ENCODE peak calls at places on chromosomes 2 and 18, in five cellular contexts. One of them, this sample, is unnamed.

GRCh38 chr2:33788044-33788443 is 188.9 kb upstream of the FAM98A start:
- DNase-seq in aorta: no peak
- DNase-seq in body of pancreas: no peak
- DNase-seq in thoracic aorta: no peak
- DNase-seq in upper lobe of left lung: no peak
- DNase-seq in this sample: no peak

GRCh38 chr18:68262697-68263293 is 452.1 kb downstream of the TMX3 start:
- DNase-seq in body of pancreas: no peak
- DNase-seq in aorta: no peak
- DNase-seq in thoracic aorta: no peak
- DNase-seq in upper lobe of left lung: no peak
- DNase-seq in this sample: no peak

GRCh38 chr2:200901459-200902072 is 12.4 kb downstream of the NIF3L1 start:
- DNase-seq in body of pancreas: peak
- DNase-seq in upper lobe of left lung: no peak
- DNase-seq in thoracic aorta: peak
- DNase-seq in aorta: peak
- DNase-seq in this sample: no peak

GRCh38 chr2:54394392-54394791 is 61.7 kb upstream of the SPTBN1 start:
- DNase-seq in aorta: no peak
- DNase-seq in body of pancreas: no peak
- DNase-seq in thoracic aorta: no peak
- DNase-seq in upper lobe of left lung: no peak
- DNase-seq in this sample: no peak

GRCh38 chr2:27573452-27573851 is 9.4 kb upstream of the ZNF512 start:
- DNase-seq in thoracic aorta: no peak
- DNase-seq in body of pancreas: no peak
- DNase-seq in aorta: no peak
- DNase-seq in upper lobe of left lung: no peak
- DNase-seq in this sample: no peak

GRCh38 chr2:42929577-42929984 is 137.2 kb upstream of the HAAO start:
- DNase-seq in upper lobe of left lung: no peak
- DNase-seq in body of pancreas: no peak
- DNase-seq in aorta: peak
- DNase-seq in thoracic aorta: no peak
- DNase-seq in this sample: no peak

GRCh38 chr2:131039908-131040660 is 53.2 kb downstream of the FAM168B start:
- DNase-seq in upper lobe of left lung: peak
- DNase-seq in aorta: no peak
- DNase-seq in thoracic aorta: no peak
- DNase-seq in body of pancreas: no peak
- DNase-seq in this sample: no peak

GRCh38 chr18:48878471-48878870 is 72.3 kb downstream of the SMAD7 start:
- DNase-seq in thoracic aorta: no peak
- DNase-seq in body of pancreas: no peak
- DNase-seq in aorta: no peak
- DNase-seq in upper lobe of left lung: no peak
- DNase-seq in this sample: no peak

GRCh38 chr18:11150271-11150615 is 874 bp upstream of the PIEZO2 start:
- DNase-seq in upper lobe of left lung: no peak
- DNase-seq in thoracic aorta: no peak
- DNase-seq in aorta: no peak
- DNase-seq in body of pancreas: no peak
- DNase-seq in this sample: no peak

GRCh38 chr2:126913329-126913728 is 14.6 kb downstream of the TEX51 start:
- DNase-seq in thoracic aorta: no peak
- DNase-seq in aorta: no peak
- DNase-seq in upper lobe of left lung: no peak
- DNase-seq in body of pancreas: no peak
- DNase-seq in this sample: no peak

GRCh38 chr2:174771136-174771535 is 6.9 kb upstream of the CHRNA1 start:
- DNase-seq in upper lobe of left lung: no peak
- DNase-seq in thoracic aorta: no peak
- DNase-seq in aorta: no peak
- DNase-seq in body of pancreas: no peak
- DNase-seq in this sample: no peak
- H3K27ac ChIP-seq in upper lobe of left lung: no peak
- H3K27ac ChIP-seq in thoracic aorta: no peak
- H3K27ac ChIP-seq in aorta: no peak
- H3K27ac ChIP-seq in body of pancreas: no peak
- H3K27ac ChIP-seq in this sample: no peak

GRCh38 chr2:150520088-150520487 is 32.6 kb upstream of the RND3 start:
- DNase-seq in upper lobe of left lung: no peak
- DNase-seq in thoracic aorta: no peak
- DNase-seq in body of pancreas: no peak
- DNase-seq in aorta: no peak
- DNase-seq in this sample: no peak

GRCh38 chr2:150520887-150521664 is 33.6 kb upstream of the RND3 start:
- DNase-seq in upper lobe of left lung: no peak
- DNase-seq in thoracic aorta: no peak
- DNase-seq in aorta: no peak
- DNase-seq in body of pancreas: no peak
- DNase-seq in this sample: no peak

GRCh38 chr2:150522269-150522668 is 34.8 kb upstream of the RND3 start:
- DNase-seq in body of pancreas: no peak
- DNase-seq in thoracic aorta: no peak
- DNase-seq in aorta: no peak
- DNase-seq in upper lobe of left lung: no peak
- DNase-seq in this sample: no peak

GRCh38 chr2:150513647-150514046 is 26.2 kb upstream of the RND3 start:
- DNase-seq in aorta: no peak
- DNase-seq in body of pancreas: no peak
- DNase-seq in thoracic aorta: no peak
- DNase-seq in upper lobe of left lung: no peak
- DNase-seq in this sample: no peak

GRCh38 chr2:150517951-150518680 is 30.6 kb upstream of the RND3 start:
- DNase-seq in aorta: no peak
- DNase-seq in thoracic aorta: no peak
- DNase-seq in body of pancreas: no peak
- DNase-seq in upper lobe of left lung: no peak
- DNase-seq in this sample: no peak
- H3K27ac ChIP-seq in aorta: no peak
- H3K27ac ChIP-seq in thoracic aorta: no peak
- H3K27ac ChIP-seq in body of pancreas: no peak
- H3K27ac ChIP-seq in upper lobe of left lung: no peak
- H3K27ac ChIP-seq in this sample: no peak

GRCh38 chr18:74132201-74132600 is 15.4 kb downstream of the FBXO15 start:
- DNase-seq in thoracic aorta: no peak
- DNase-seq in body of pancreas: no peak
- DNase-seq in upper lobe of left lung: no peak
- DNase-seq in aorta: no peak
- DNase-seq in this sample: no peak

GRCh38 chr18:74127483-74127750 is 20.2 kb downstream of the FBXO15 start:
- DNase-seq in thoracic aorta: no peak
- DNase-seq in upper lobe of left lung: no peak
- DNase-seq in aorta: no peak
- DNase-seq in body of pancreas: no peak
- DNase-seq in this sample: no peak

GRCh38 chr18:74128114-74128513 is 19.5 kb downstream of the FBXO15 start:
- DNase-seq in thoracic aorta: no peak
- DNase-seq in upper lobe of left lung: no peak
- DNase-seq in aorta: no peak
- DNase-seq in body of pancreas: no peak
- DNase-seq in this sample: no peak

GRCh38 chr18:74126684-74127482 is 20.8 kb downstream of the FBXO15 start:
- DNase-seq in body of pancreas: no peak
- DNase-seq in upper lobe of left lung: no peak
- DNase-seq in aorta: no peak
- DNase-seq in thoracic aorta: no peak
- DNase-seq in this sample: no peak

GRCh38 chr18:74131124-74131523 is 16.5 kb downstream of the FBXO15 start:
- DNase-seq in body of pancreas: no peak
- DNase-seq in thoracic aorta: no peak
- DNase-seq in upper lobe of left lung: no peak
- DNase-seq in aorta: no peak
- DNase-seq in this sample: no peak
- H3K27ac ChIP-seq in body of pancreas: no peak
- H3K27ac ChIP-seq in thoracic aorta: no peak
- H3K27ac ChIP-seq in upper lobe of left lung: no peak
- H3K27ac ChIP-seq in aorta: no peak
- H3K27ac ChIP-seq in this sample: no peak

GRCh38 chr2:30236591-30237245 is 5.4 kb downstream of the LBH start:
- DNase-seq in aorta: peak
- DNase-seq in body of pancreas: no peak
- DNase-seq in thoracic aorta: peak
- DNase-seq in upper lobe of left lung: no peak
- DNase-seq in this sample: no peak

GRCh38 chr2:30237346-30238142 is 6.2 kb downstream of the LBH start:
- DNase-seq in thoracic aorta: no peak
- DNase-seq in body of pancreas: no peak
- DNase-seq in aorta: no peak
- DNase-seq in upper lobe of left lung: no peak
- DNase-seq in this sample: no peak

GRCh38 chr2:30235008-30235655 is 3.8 kb downstream of the LBH start:
- DNase-seq in thoracic aorta: no peak
- DNase-seq in body of pancreas: no peak
- DNase-seq in aorta: no peak
- DNase-seq in upper lobe of left lung: no peak
- DNase-seq in this sample: no peak

GRCh38 chr2:30234180-30234971 is 3.0 kb downstream of the LBH start:
- DNase-seq in upper lobe of left lung: no peak
- DNase-seq in aorta: peak
- DNase-seq in body of pancreas: peak
- DNase-seq in thoracic aorta: peak
- DNase-seq in this sample: no peak

DNA sequence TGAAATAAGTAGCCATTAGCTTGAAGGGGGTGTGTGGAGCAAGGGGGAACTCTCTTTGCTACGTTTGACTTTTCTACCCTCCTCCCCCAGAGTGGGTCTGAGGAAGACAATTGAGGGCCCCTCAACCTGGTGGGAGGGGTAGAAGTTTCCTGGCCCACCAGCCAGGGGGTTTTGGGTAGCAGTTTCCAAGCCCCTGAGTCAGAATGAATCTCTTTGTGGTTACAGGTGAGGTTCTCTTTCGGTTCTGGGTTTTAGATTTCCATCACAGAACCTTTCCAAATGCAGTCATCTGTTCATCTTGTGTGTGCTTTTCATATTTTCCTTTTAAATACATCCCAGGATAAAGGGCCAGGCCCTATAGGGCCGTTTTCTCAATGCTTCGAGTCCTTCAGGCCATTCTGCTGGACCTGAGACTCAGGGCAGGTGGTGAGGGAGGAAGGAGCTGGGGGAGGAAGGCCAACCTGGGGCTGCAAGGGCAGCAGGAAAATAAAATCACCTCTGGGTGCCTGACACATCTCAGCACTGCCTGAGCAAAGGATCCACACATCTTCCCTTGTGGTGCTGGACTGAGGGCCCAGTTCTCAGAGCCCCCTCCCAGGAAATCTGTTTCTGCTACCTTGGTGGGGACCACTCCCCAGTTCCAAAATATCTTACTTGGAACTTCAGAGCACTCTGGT is 4.7 kb downstream of the LBH start:
- DNase-seq in upper lobe of left lung: no peak
- DNase-seq in body of pancreas: no peak
- DNase-seq in thoracic aorta: no peak
- DNase-seq in aorta: no peak
- DNase-seq in this sample: no peak
- H3K27ac ChIP-seq in upper lobe of left lung: peak
- H3K27ac ChIP-seq in body of pancreas: no peak
- H3K27ac ChIP-seq in thoracic aorta: peak
- H3K27ac ChIP-seq in aorta: no peak
- H3K27ac ChIP-seq in this sample: no peak

This sample was measured in substantia nigra.